ENCODE peak calls at places on chromosomes 16 and 17, in six cellular contexts. W, J, Z, L, Y and Q are unnamed samples.

GRCh38 chr17:72580321-72581127 is 459.7 kb downstream of the SOX9 start:
- DNase-seq in L (no peak), W (no peak), Z (no peak), Y (no peak), J (no peak), Q (no peak)

GRCh38 chr16:15643453-15644305 is 725 bp upstream of the MARF1 start:
- DNase-seq in L (no peak), Y (no peak), W (no peak), Z (no peak), J (no peak), Q (no peak)

GRCh38 chr16:27703121-27703520 is 153.2 kb downstream of the KATNIP start:
- DNase-seq in J (peak; percentile 14), Z (no peak), Y (no peak), L (no peak), W (no peak), Q (no peak)

GRCh38 chr16:56284521-56284920 is 93.2 kb downstream of the GNAO1 start:
- DNase-seq in L (no peak), Y (no peak), J (no peak), Z (no peak), W (no peak), Q (no peak)

GRCh38 chr17:45131616-45132301 is 556 bp downstream of the PLCD3 start:
- DNase-seq in J (no peak), Y (no peak), Z (peak; percentile 66), L (peak; percentile 77), W (peak; percentile 82), Q (peak; percentile 60)

GRCh38 chr16:86874141-86874540 is 295.8 kb downstream of the FOXL1 start:
- DNase-seq in W (peak; percentile 58), Z (no peak), J (no peak), L (peak; percentile 73), Y (no peak), Q (no peak)

GRCh38 chr16:68300736-68301459 is 9.8 kb downstream of the SLC7A6OS start:
- DNase-seq in Z (no peak), J (no peak), W (no peak), Y (no peak), L (no peak), Q (no peak)

GRCh38 chr17:39704821-39705551 is 5.1 kb downstream of the ERBB2 start:
- DNase-seq in Z (no peak), J (no peak), W (peak; percentile 49), L (no peak), Y (no peak), Q (no peak)

GRCh38 chr16:46763147-46763546 is 15.0 kb upstream of the MYLK3 start:
- DNase-seq in L (no peak), J (peak; percentile 62), W (no peak), Y (no peak), Z (peak; percentile 93), Q (no peak)

GRCh38 chr16:54430491-54431030 is 144.0 kb upstream of the IRX3 start:
- DNase-seq in L (no peak), W (peak; percentile 87), Z (no peak), Y (no peak), J (no peak), Q (no peak)

GRCh38 chr17:7046127-7046724 is 2.3 kb upstream of the SLC16A11 start:
- DNase-seq in W (peak; percentile 54), Z (no peak), J (peak; percentile 71), L (no peak), Y (no peak), Q (peak; percentile 30)

GRCh38 chr16:3458852-3459361 is 15.4 kb downstream of the NAA60 start:
- DNase-seq in W (no peak), L (no peak), Y (no peak), Z (no peak), J (no peak), Q (no peak)

GRCh38 chr17:2020721-2021120 is 4.4 kb downstream of the RTN4RL1 start:
- DNase-seq in L (no peak), J (no peak), Y (no peak), W (no peak), Z (no peak), Q (no peak)

GRCh38 chr17:3916013-3916696 is at the start of gene P2RX1:
- DNase-seq in Z (peak; percentile 48), W (no peak), Y (peak; percentile 56), L (no peak), J (no peak), Q (peak; percentile 46)

GRCh38 chr17:1347681-1348318 is 52.2 kb downstream of the YWHAE start:
- DNase-seq in Y (no peak), Z (no peak), J (no peak), W (no peak), L (no peak), Q (no peak)

GRCh38 chr17:44708401-44709263 is at the start of gene DBF4B:
- DNase-seq in Y (peak; percentile 71), L (peak; percentile 81), W (peak; percentile 90), J (peak; percentile 79), Z (peak; percentile 80), Q (peak; percentile 65)

GRCh38 chr17:77687417-77687816 is 271.1 kb upstream of the TNRC6C start:
- DNase-seq in W (no peak), Z (no peak), L (no peak), J (no peak), Y (no peak), Q (no peak)

GRCh38 chr16:49559242-49559641 is 185.6 kb downstream of the C16orf78 start:
- DNase-seq in W (no peak), J (no peak), Z (no peak), L (no peak), Y (no peak), Q (no peak)

GRCh38 chr16:77782694-77783093 is 5.7 kb upstream of the VAT1L start:
- DNase-seq in L (no peak), Y (no peak), J (no peak), Z (no peak), W (no peak), Q (no peak)

GRCh38 chr16:57797216-57797525 is 5.1 kb downstream of the KIFC3 start:
- DNase-seq in L (no peak), J (no peak), Z (no peak), Y (no peak), W (no peak), Q (no peak)
- TF ChIP-seq CTCF in L (no peak), J (no peak), Z (no peak), Y (no peak), W (no peak), Q (no peak)

GRCh38 chr17:17511971-17512858 is 16.0 kb upstream of the RASD1 start:
- DNase-seq in Z (no peak), J (no peak), W (no peak), L (no peak), Y (no peak), Q (no peak)
- TF ChIP-seq CTCF in Z (no peak), J (no peak), W (no peak), L (no peak), Y (no peak), Q (no peak)

DNA sequence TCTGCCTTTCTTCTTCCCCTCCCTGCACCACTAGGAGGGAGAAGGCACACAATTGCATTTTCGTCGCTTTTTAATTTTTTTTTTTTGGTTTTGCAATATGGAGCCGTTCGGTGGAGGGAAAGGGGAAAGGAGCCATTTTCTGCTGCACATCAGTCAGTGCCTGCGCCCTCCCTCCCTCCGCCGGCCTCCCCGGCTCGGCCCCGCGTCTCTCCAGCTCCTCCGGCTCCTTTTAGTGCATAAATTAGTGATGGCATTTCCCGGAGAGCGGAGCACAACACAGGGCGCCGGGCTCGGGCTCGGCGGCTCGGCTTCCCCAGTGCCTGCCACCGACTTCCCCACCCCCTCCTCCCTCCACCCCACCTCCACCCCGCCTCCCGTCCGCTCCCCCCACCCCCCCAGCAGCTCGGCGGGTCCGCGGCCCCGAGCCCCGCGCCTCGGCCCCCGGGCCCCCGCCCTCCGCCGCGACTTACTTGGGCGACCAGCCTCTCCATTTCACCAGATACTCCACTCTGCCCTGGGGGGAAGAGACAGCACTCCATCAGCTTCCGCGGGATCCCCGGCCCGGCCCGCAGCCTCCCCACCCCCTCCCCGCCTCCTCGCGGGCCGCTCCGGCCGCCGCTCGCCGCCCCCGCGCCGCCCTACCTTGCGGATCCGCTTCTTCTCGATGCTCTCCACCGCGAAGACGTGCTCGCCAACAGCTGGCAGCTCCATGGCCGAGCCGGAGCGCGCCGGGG is 532 bp downstream of the CBX4 start:
- DNase-seq in J (peak; percentile 64), W (peak; percentile 87), Z (no peak), L (peak; percentile 57), Y (peak; percentile 75), Q (peak; percentile 52)
- TF ChIP-seq CTCF in J (no peak), W (no peak), Z (no peak), L (no peak), Y (no peak), Q (no peak)

GRCh38 chr17:38606646-38607611 is 1.2 kb upstream of the SRCIN1 start:
- DNase-seq in W (no peak), Y (no peak), Z (peak; percentile 83), J (peak; percentile 86), L (no peak), Q (no peak)
- TF ChIP-seq CTCF in W (no peak), Y (no peak), Z (peak; percentile 16), J (peak; percentile 8), L (no peak), Q (peak; percentile 20)

DNA sequence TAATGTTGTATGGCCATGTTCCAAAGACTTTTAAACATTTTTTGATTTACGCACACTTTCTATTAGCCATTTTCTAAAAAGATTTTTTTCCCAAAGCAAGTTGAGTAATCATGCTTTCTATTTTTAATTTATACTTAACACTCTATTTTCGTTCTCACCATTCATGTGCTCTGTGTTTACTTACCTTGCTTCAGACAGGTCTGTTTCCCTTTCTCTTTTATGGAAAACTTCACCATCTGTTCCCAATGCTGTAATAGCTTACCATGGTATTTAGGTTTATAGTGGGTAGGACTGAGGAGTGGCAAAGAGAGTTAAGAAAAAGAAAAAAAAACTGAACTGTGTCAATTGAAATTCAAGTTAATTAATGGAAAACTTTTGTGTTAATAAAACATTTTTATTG is 37.5 kb upstream of the KCNJ16 start:
- DNase-seq in J (no peak), L (no peak), Z (no peak), Y (no peak), W (no peak), Q (no peak)
- TF ChIP-seq CTCF in J (no peak), L (no peak), Z (no peak), Y (no peak), W (no peak), Q (no peak)